ENCODE peak calls at places on chromosomes 12 and 14, in four cellular contexts. D is cardiac muscle cell, C is left lung, F is Peyer's patch. R is an unnamed sample.
A peak's percentile ranks its signal among the peaks of the same experiment; 100 is the strongest.

GRCh38 chr14:65471038-65471878 is 58.7 kb downstream of the FUT8 start:
- DNase-seq in D (no peak), C (no peak), F (no peak), R (no peak)

GRCh38 chr14:61280092-61280525 is 1.0 kb downstream of the TMEM30B start:
- DNase-seq in D (no peak), C (peak; percentile 79), F (peak; percentile 60), R (peak; percentile 71)

GRCh38 chr12:120439646-120440247 is 1.8 kb downstream of the COX6A1 start:
- DNase-seq in D (peak; percentile 62), C (no peak), F (peak; percentile 82), R (peak; percentile 66)

GRCh38 chr12:17528394-17528793 is 561.6 kb downstream of the RERGL start:
- DNase-seq in D (no peak), C (no peak), F (no peak), R (no peak)

GRCh38 chr14:37124617-37125016 is 47.8 kb downstream of the SLC25A21 start:
- DNase-seq in D (no peak), C (no peak), F (no peak), R (no peak)

GRCh38 chr12:52755533-52755932 is 21.6 kb downstream of the KRT76 start:
- DNase-seq in D (no peak), C (no peak), F (no peak), R (no peak)

GRCh38 chr12:94178886-94179285 is 30.5 kb downstream of the PLXNC1 start:
- DNase-seq in D (no peak), C (no peak), F (no peak), R (no peak)

GRCh38 chr12:49547090-49547690 is 8.4 kb downstream of the KCNH3 start:
- DNase-seq in D (no peak), C (peak; percentile 30), F (no peak), R (no peak)

GRCh38 chr14:101236496-101237240 is 324.6 kb upstream of the DIO3 start:
- DNase-seq in D (no peak), C (no peak), F (peak; percentile 21), R (no peak)

GRCh38 chr14:69149461-69150244 is 3.3 kb downstream of the DCAF5 start:
- DNase-seq in D (no peak), C (no peak), F (no peak), R (no peak)

GRCh38 chr14:36971263-36971855 is 201.0 kb downstream of the SLC25A21 start:
- DNase-seq in D (no peak), C (no peak), F (no peak), R (no peak)

GRCh38 chr12:65881965-65882413 is 57.7 kb downstream of the HMGA2 start:
- DNase-seq in D (peak; percentile 91), C (peak; percentile 93), F (peak; percentile 68), R (peak; percentile 76)

GRCh38 chr14:53609009-53609408 is 347.6 kb downstream of the BMP4 start:
- DNase-seq in D (no peak), C (no peak), F (no peak), R (no peak)

GRCh38 chr14:92986254-92987147 is 63.6 kb downstream of the CHGA start:
- DNase-seq in D (peak; percentile 54), C (no peak), F (no peak), R (no peak)

GRCh38 chr12:31950492-31950891 is 8.7 kb upstream of the RESF1 start:
- DNase-seq in D (no peak), C (no peak), F (no peak), R (no peak)

GRCh38 chr14:59482120-59482434 is 2.1 kb downstream of the L3HYPDH start:
- DNase-seq in D (no peak), C (no peak), F (no peak), R (no peak)

GRCh38 chr12:47754881-47755280 is 3.8 kb downstream of the RAPGEF3 start:
- DNase-seq in D (no peak), C (no peak), F (peak; percentile 75), R (peak; percentile 88)

GRCh38 chr12:42119085-42119633 is 25.5 kb downstream of the GXYLT1 start:
- DNase-seq in D (peak; percentile 70), C (no peak), F (no peak), R (no peak)

GRCh38 chr12:107236824-107237467 is 143.6 kb upstream of the CRY1 start:
- DNase-seq in D (no peak), C (no peak), F (no peak), R (no peak)

GRCh38 chr12:92466391-92467305 is 236.1 kb upstream of the PLEKHG7 start:
- DNase-seq in D (no peak), C (no peak), F (peak; percentile 87), R (no peak)

GRCh38 chr12:51281202-51281924 is 11.1 kb upstream of the SMAGP start:
- DNase-seq in D (peak; percentile 66), C (no peak), F (no peak), R (no peak)

GRCh38 chr12:25311501-25311900 is 60.8 kb upstream of the KRAS start:
- DNase-seq in D (no peak), C (no peak), F (no peak), R (no peak)

GRCh38 chr14:55255979-55256378 is 15.2 kb upstream of the FBXO34 start:
- DNase-seq in D (no peak), C (no peak), F (no peak), R (no peak)

GRCh38 chr12:30823140-30823669 is 68.5 kb upstream of the CAPRIN2 start:
- DNase-seq in D (peak; percentile 61), C (peak; percentile 87), F (peak; percentile 65), R (peak; percentile 72)

GRCh38 chr14:57401501-57401900 is 11.1 kb downstream of the NAA30 start:
- DNase-seq in D (no peak), C (no peak), F (no peak), R (no peak)

GRCh38 chr12:68416826-68417225 is 84.7 kb upstream of the MDM1 start:
- DNase-seq in D (no peak), C (no peak), F (no peak), R (no peak)

GRCh38 chr12:93318720-93319522 is 58.8 kb upstream of the NUDT4 start:
- DNase-seq in D (no peak), C (no peak), F (no peak), R (no peak)

GRCh38 chr14:90522585-90523191 is 125.9 kb downstream of the CALM1 start:
- DNase-seq in D (peak; percentile 71), C (peak; percentile 79), F (no peak), R (no peak)

GRCh38 chr12:105721051-105721825 is 390.7 kb downstream of the C12orf75 start:
- DNase-seq in D (no peak), C (no peak), F (no peak), R (no peak)

GRCh38 chr12:49921936-49922335 is 18.2 kb upstream of the FAIM2 start:
- DNase-seq in D (no peak), C (peak; percentile 34), F (peak; percentile 13), R (peak; percentile 54)

GRCh38 chr12:42760550-42760949 is 171.0 kb upstream of the PRICKLE1 start:
- DNase-seq in D (no peak), C (no peak), F (no peak), R (no peak)

GRCh38 chr12:46771268-46771837 is 54.4 kb downstream of the SLC38A4 start:
- DNase-seq in D (peak; percentile 35), C (no peak), F (no peak), R (no peak)

GRCh38 chr14:56172571-56172971 is 54.4 kb downstream of the PELI2 start:
- DNase-seq in D (peak; percentile 82), C (no peak), F (no peak), R (no peak)

DNA sequence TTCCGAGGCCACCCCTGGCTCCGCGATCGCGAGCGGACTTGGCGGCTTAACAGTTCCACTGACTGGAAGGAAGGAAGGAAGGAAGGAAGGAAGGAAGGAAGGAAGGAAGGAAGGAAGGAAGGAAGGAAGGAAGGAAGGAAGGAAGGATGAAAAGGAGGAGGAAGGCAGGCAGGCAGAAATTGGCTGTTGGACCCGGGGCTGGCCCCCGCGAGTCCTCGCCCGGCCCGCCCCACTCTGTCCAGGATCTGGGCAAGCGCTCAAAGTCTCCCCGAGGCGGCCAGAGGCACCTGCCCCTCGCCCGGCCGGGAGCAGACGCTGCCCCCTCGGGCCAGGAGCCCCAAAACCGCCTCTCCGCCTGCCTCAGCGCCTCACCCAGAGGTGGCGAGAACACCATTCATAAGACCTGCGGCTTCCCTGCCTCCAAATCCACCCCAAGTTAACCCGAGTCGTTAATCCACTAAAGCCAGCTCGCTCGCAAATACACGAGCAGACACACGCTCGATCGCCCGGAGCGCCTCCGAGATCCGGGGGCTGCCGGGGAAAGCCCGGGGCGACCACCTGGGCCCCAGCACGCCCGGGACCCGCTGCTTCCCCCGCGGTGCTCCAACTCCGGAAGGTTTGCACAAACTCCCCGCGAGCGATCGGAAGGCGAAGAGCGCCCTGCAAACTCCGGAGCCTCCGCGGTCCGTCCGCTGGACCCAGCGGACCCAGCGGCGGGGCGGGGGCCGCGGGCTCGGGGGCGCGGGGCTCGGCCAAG is 844 bp downstream of the DPF3 start:
- DNase-seq in D (peak; percentile 11), C (peak; percentile 78), F (peak; percentile 56), R (peak; percentile 67)
- TF ChIP-seq CTCF in D (no peak), C (no peak), F (no peak), R (no peak)

GRCh38 chr12:64390275-64390851 is at the start of gene C12orf56:
- DNase-seq in D (peak; percentile 25), C (peak; percentile 78), F (no peak), R (no peak)
- H3K4me3 ChIP-seq in D (peak within 1 kb of the TSS; percentile 7), C (peak within 1 kb of the TSS; percentile 19), F (peak within 1 kb of the TSS; percentile 30), R (peak within 1 kb of the TSS; percentile 44)

DNA sequence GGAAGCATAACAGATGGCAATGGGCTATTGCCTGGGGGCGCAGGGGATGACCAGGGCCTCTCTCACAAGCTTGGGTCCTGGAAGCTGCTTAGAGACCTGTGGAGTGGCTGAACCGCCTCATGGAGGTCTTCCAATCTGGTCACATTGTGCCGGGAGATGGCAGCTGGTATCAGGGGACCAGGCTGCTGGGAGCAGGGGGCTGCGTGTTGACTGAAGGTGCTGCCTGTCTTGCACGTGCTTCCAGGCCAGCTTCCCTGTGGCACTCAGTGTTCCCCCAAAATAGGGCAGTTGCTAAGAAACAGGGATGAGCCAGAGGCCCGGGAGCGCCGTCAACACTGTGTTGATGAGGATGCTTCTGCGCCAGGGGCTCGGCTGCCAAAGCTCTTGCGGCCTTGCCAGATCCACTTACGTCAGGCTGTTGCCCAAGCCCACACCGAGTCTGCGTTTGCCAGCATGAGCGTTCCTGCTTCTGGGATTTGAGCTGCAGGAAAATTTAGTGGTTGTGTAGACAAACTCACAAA is 39.8 kb downstream of the ELK3 start:
- DNase-seq in D (peak; percentile 98), C (peak; percentile 80), F (peak; percentile 82), R (peak; percentile 74)
- H3K4me1 ChIP-seq in D (peaks cover 13% of the 10 kb centered on the region), C (peaks cover 56% of the 10 kb centered on the region), F (peaks cover 48% of the 10 kb centered on the region), R (peaks cover 48% of the 10 kb centered on the region)

GRCh38 chr12:85076688-85077430 is 40.7 kb downstream of the LRRIQ1 start:
- DNase-seq in D (peak; percentile 90), C (no peak), F (no peak), R (no peak)
- TF ChIP-seq CTCF in D (peak; percentile 57), C (peak; percentile 15), F (no peak), R (peak; percentile 40)

GRCh38 chr14:23307687-23308644 is 1.3 kb downstream of the BCL2L2 start:
- DNase-seq in D (peak; percentile 21), C (no peak), F (no peak), R (no peak)

GRCh38 chr14:23306412-23307145 is at the start of gene BCL2L2:
- DNase-seq in D (peak; percentile 96), C (peak; percentile 94), F (peak; percentile 95), R (peak; percentile 95)

GRCh38 chr14:23307146-23307447 is 464 bp downstream of the BCL2L2 start:
- DNase-seq in D (no peak), C (no peak), F (no peak), R (no peak)

GRCh38 chr14:23308721-23309445 is 2.2 kb downstream of the BCL2L2 start:
- DNase-seq in D (no peak), C (no peak), F (no peak), R (no peak)

GRCh38 chr14:23306113-23306411 is 571 bp upstream of the BCL2L2 start:
- DNase-seq in D (no peak), C (no peak), F (no peak), R (no peak)
- H3K4me3 ChIP-seq in D (peak overlapping the region; percentile 50), C (peak overlapping the region; percentile 85), F (peak overlapping the region; percentile 53), R (peak overlapping the region; percentile 79)

R was measured in upper lobe of right lung.